ENCODE peak calls at places on chromosomes 1 and 21, in six cellular contexts. Q is astrocyte, E is neural progenitor cell, J is foreskin fibroblast, H is cardiac muscle cell, X is AG04450. I is an unnamed sample.

GRCh38 chr1:12617511-12617900 is 504 bp downstream of the DHRS3 start:
- DNase-seq in Q (no peak), E (no peak), J (no peak), H (no peak), X (no peak), I (no peak)

GRCh38 chr1:161707503-161707902 is 474 bp downstream of the FCRLA start:
- DNase-seq in Q (no peak), E (no peak), J (no peak), H (no peak), X (no peak), I (no peak)

GRCh38 chr1:245085508-245086095 is 69.2 kb upstream of the KIF26B start:
- DNase-seq in Q (peak), E (no peak), J (peak), H (no peak), X (peak), I (no peak)

GRCh38 chr1:228463559-228464455 is 23.4 kb upstream of the RNF187 start:
- DNase-seq in Q (no peak), E (peak), J (no peak), H (no peak), X (no peak), I (peak)

GRCh38 chr1:240608707-240609106 is 3.2 kb downstream of the GREM2 start:
- DNase-seq in Q (no peak), E (peak), J (no peak), H (peak), X (no peak), I (no peak)

GRCh38 chr1:167697667-167698141 is 24.1 kb upstream of the MPZL1 start:
- DNase-seq in Q (no peak), E (no peak), J (no peak), H (no peak), X (no peak), I (no peak)

GRCh38 chr1:37434292-37434907 is 40.0 kb upstream of the ZC3H12A start:
- DNase-seq in Q (no peak), E (peak), J (peak), H (peak), X (no peak), I (peak)

GRCh38 chr21:36654341-36654740 is 44.6 kb upstream of the SIM2 start:
- DNase-seq in Q (no peak), E (no peak), J (no peak), H (no peak), X (no peak), I (peak)

GRCh38 chr1:2105781-2106524 is 55.7 kb downstream of the PRKCZ start:
- DNase-seq in Q (no peak), E (no peak), J (no peak), H (no peak), X (no peak), I (no peak)

GRCh38 chr21:45004059-45004422 is 64.2 kb downstream of the SLX9 start:
- DNase-seq in Q (no peak), E (no peak), J (no peak), H (no peak), X (no peak), I (no peak)

GRCh38 chr1:23370744-23371710 is 1.4 kb upstream of the ZNF436 start:
- DNase-seq in Q (no peak), E (peak), J (no peak), H (peak), X (no peak), I (peak)

GRCh38 chr1:220789532-220790147 is 2.9 kb downstream of the MTARC1 start:
- DNase-seq in Q (no peak), E (no peak), J (no peak), H (no peak), X (no peak), I (no peak)

GRCh38 chr1:71014110-71014509 is 33.5 kb downstream of the PTGER3 start:
- DNase-seq in Q (peak), E (no peak), J (no peak), H (no peak), X (no peak), I (no peak)

GRCh38 chr1:212286437-212287131 is 1.4 kb downstream of the PPP2R5A start:
- DNase-seq in Q (peak), E (peak), J (no peak), H (peak), X (no peak), I (no peak)

GRCh38 chr21:34958040-34958439 is 91.1 kb downstream of the RUNX1 start:
- DNase-seq in Q (no peak), E (no peak), J (no peak), H (no peak), X (no peak), I (no peak)

GRCh38 chr1:112477550-112477949 is 31.2 kb upstream of the WNT2B start:
- DNase-seq in Q (no peak), E (no peak), J (no peak), H (no peak), X (no peak), I (no peak)

GRCh38 chr1:37020653-37021277 is 13.6 kb downstream of the GRIK3 start:
- DNase-seq in Q (no peak), E (peak), J (no peak), H (peak), X (no peak), I (peak)

GRCh38 chr1:55725378-55725777 is 510.2 kb upstream of the USP24 start:
- DNase-seq in Q (peak), E (no peak), J (no peak), H (no peak), X (no peak), I (no peak)

GRCh38 chr21:36425286-36425685 is 40.1 kb downstream of the CHAF1B start:
- DNase-seq in Q (peak), E (no peak), J (peak), H (no peak), X (peak), I (no peak)

GRCh38 chr1:232904566-232904965 is 45.8 kb upstream of the NTPCR start:
- DNase-seq in Q (peak), E (no peak), J (peak), H (no peak), X (peak), I (no peak)

GRCh38 chr21:37749132-37749531 is 167.1 kb downstream of the KCNJ6 start:
- DNase-seq in Q (no peak), E (no peak), J (no peak), H (no peak), X (no peak), I (no peak)

GRCh38 chr1:179121159-179121938 is 39.5 kb downstream of the TOR3A start:
- DNase-seq in Q (no peak), E (peak), J (peak), H (peak), X (no peak), I (peak)

DNA sequence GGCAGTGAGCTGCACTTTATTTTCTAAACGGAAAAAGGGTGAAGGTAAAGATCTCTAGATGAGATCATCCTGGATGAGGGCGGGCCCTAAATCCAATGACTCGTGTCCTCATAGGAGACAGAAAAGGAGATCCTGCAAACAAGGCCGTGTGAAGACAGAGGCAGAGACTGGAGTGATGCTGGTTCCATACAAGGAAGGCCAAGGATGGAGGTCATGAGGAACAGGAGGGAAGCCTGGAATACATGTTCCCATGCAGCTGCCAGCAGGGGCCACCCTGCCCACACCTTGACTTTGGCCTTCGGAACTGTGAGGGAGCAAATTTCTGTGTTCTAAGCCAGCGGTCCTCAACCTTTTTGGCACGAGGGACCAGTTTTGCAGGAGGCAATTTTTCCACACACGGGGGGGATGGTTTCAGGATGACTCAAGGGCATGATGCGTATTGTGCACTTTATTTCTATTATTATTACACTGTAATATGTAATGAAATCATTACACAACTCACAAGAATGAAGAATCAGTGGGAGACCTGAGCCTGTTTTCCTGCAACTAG is 94.3 kb downstream of the PSMG1 start:
- DNase-seq in Q (peak), E (no peak), J (peak), H (no peak), X (no peak), I (no peak)
- TF ChIP-seq CTCF in Q (no peak), E (no peak), J (no peak), H (peak), X (peak), I (no peak)

GRCh38 chr1:20008391-20008841 is 29.0 kb upstream of the PLA2G2A start:
- DNase-seq in Q (peak), E (no peak), J (no peak), H (no peak), X (no peak), I (no peak)
- TF ChIP-seq CTCF in Q (no peak), E (no peak), J (no peak), H (no peak), X (no peak), I (no peak)

GRCh38 chr1:86666368-86666767 is 38.0 kb upstream of the SH3GLB1 start:
- DNase-seq in Q (no peak), E (no peak), J (no peak), H (no peak), X (no peak), I (no peak)
- TF ChIP-seq CTCF in Q (no peak), E (no peak), J (no peak), H (no peak), X (no peak), I (no peak)

GRCh38 chr1:190344454-190344853 is 133.2 kb downstream of the BRINP3 start:
- DNase-seq in Q (peak), E (no peak), J (no peak), H (no peak), X (no peak), I (no peak)

DNA sequence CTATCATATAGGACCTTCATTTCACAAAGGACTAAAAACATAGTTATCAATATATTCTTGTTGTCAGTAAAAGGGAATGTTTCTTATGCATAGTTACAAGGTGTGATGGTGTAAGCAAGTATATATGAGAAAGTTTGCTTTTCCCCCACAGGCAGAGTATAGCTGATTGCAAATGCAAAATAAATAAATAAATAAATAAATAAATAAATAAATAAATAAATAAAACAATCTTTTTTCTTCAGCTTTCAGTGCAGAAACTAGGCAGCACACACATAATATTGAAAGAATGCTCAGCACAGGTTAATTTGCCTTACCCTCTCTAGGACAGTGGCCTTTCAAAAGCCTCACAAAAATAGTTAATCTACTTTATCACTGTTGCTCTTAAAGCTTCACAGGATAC is 138.8 kb downstream of the BRINP3 start:
- DNase-seq in Q (no peak), E (no peak), J (no peak), H (no peak), X (no peak), I (no peak)
- TF ChIP-seq CTCF in Q (no peak), E (no peak), J (no peak), H (no peak), X (no peak), I (no peak)

GRCh38 chr1:209094384-209094783 is 489.1 kb upstream of the CAMK1G start:
- DNase-seq in Q (no peak), E (no peak), J (no peak), H (no peak), X (no peak), I (no peak)
- TF ChIP-seq CTCF in Q (no peak), E (peak), J (no peak), H (no peak), X (no peak), I (peak)

GRCh38 chr1:202661136-202661845 is 49.0 kb downstream of the SYT2 start:
- DNase-seq in Q (no peak), E (no peak), J (no peak), H (no peak), X (no peak), I (no peak)
- TF ChIP-seq CTCF in Q (peak), E (peak), J (no peak), H (no peak), X (no peak), I (peak)

DNA sequence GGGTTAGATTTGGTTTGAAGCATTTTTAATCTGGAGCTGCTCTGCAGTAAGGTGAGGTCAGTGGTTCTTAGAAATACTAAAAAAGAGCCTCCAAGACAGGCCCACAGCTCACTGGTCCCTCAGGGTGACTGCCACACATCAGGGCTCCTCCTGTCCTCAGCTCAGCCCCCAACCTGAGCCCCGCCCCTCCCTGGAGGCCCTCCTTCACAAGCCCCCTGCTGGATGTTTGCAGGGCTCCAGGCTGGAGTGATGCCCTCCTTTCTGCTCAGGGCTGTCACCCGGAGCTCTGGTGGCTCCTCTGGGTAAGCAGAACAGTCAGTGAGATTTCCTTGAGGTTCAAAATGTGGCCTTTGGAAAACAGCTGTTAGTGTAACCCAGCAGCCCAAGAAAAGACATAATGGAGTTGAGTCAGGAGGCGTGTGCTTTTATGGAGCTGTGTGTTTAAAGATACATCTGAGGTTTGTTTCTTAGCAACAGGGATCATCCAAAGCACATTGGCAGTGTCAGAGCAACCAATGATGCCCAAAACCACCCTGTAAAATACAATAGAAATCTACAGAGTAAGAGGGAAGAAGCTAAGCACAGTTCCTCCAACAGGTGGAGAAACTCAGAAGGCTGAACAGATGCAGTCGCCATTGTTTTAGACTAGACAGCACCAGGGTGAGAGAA is 21.4 kb downstream of the STUM start:
- DNase-seq in Q (no peak), E (peak), J (no peak), H (peak), X (no peak), I (peak)
- TF ChIP-seq CTCF in Q (no peak), E (peak), J (no peak), H (no peak), X (peak), I (peak)

GRCh38 chr1:114558548-114558947 is 22.9 kb downstream of the BCAS2 start:
- DNase-seq in Q (no peak), E (peak), J (no peak), H (peak), X (no peak), I (no peak)
- TF ChIP-seq CTCF in Q (peak), E (peak), J (no peak), H (peak), X (peak), I (peak)

GRCh38 chr1:79614762-79615161 is 608.2 kb upstream of the ADGRL4 start:
- DNase-seq in Q (no peak), E (no peak), J (peak), H (no peak), X (no peak), I (no peak)

GRCh38 chr1:79617777-79618176 is 611.2 kb upstream of the ADGRL4 start:
- DNase-seq in Q (no peak), E (no peak), J (no peak), H (no peak), X (no peak), I (no peak)
- TF ChIP-seq CTCF in Q (peak), E (peak), J (peak), H (peak), X (peak), I (peak)

GRCh38 chr1:226679853-226680516 is 59.1 kb downstream of the ITPKB start:
- DNase-seq in Q (peak), E (peak), J (peak), H (peak), X (no peak), I (peak)

GRCh38 chr1:226678701-226679100 is 60.4 kb downstream of the ITPKB start:
- DNase-seq in Q (no peak), E (no peak), J (no peak), H (no peak), X (no peak), I (no peak)

GRCh38 chr1:226679303-226679702 is 59.8 kb downstream of the ITPKB start:
- DNase-seq in Q (no peak), E (no peak), J (no peak), H (no peak), X (no peak), I (no peak)

GRCh38 chr1:226681652-226682493 is 57.2 kb downstream of the ITPKB start:
- DNase-seq in Q (no peak), E (no peak), J (no peak), H (no peak), X (no peak), I (no peak)

GRCh38 chr1:226680653-226681052 is 58.4 kb downstream of the ITPKB start:
- DNase-seq in Q (no peak), E (peak), J (no peak), H (no peak), X (no peak), I (no peak)
- TF ChIP-seq CTCF in Q (no peak), E (no peak), J (no peak), H (no peak), X (no peak), I (no peak)

I was measured in neural crest cell.